ENCODE peak calls at places on chromosomes 6 and 20, in seven cellular contexts. One of them, this sample, is unnamed.

GRCh38 chr6:46056906-46057529 is 41.4 kb upstream of the CLIC5 start:
- DNase-seq in prostate gland: no peak
- DNase-seq in stimulated activated CD8-positive, alpha-beta memory T cell treated with anti-CD3 and anti-CD28 coated beads, Interleukin-4, amount 100 ng/mL, for 1 hour: no peak
- DNase-seq in ELR: no peak
- DNase-seq in iPS-NIHi11: no peak
- DNase-seq in T-helper 9 cell: no peak
- DNase-seq in type B pancreatic cell: no peak
- DNase-seq in this sample: no peak

GRCh38 chr6:139473239-139473701 is 98.8 kb upstream of the CITED2 start:
- DNase-seq in prostate gland: no peak
- DNase-seq in stimulated activated CD8-positive, alpha-beta memory T cell treated with anti-CD3 and anti-CD28 coated beads, Interleukin-4, amount 100 ng/mL, for 1 hour: no peak
- DNase-seq in ELR: no peak
- DNase-seq in iPS-NIHi11: no peak
- DNase-seq in T-helper 9 cell: no peak
- DNase-seq in type B pancreatic cell: no peak
- DNase-seq in this sample: no peak

GRCh38 chr6:161374971-161375873 is 101.4 kb upstream of the AGPAT4 start:
- DNase-seq in prostate gland: peak
- DNase-seq in stimulated activated CD8-positive, alpha-beta memory T cell treated with anti-CD3 and anti-CD28 coated beads, Interleukin-4, amount 100 ng/mL, for 1 hour: no peak
- DNase-seq in ELR: no peak
- DNase-seq in iPS-NIHi11: peak
- DNase-seq in T-helper 9 cell: no peak
- DNase-seq in type B pancreatic cell: no peak
- DNase-seq in this sample: no peak

GRCh38 chr6:129701721-129702455 is 8.1 kb downstream of the ARHGAP18 start:
- DNase-seq in prostate gland: no peak
- DNase-seq in stimulated activated CD8-positive, alpha-beta memory T cell treated with anti-CD3 and anti-CD28 coated beads, Interleukin-4, amount 100 ng/mL, for 1 hour: no peak
- DNase-seq in ELR: peak
- DNase-seq in iPS-NIHi11: no peak
- DNase-seq in T-helper 9 cell: no peak
- DNase-seq in type B pancreatic cell: no peak
- DNase-seq in this sample: no peak

GRCh38 chr6:164108869-164109769 is 694.6 kb downstream of the QKI start:
- DNase-seq in prostate gland: peak
- DNase-seq in stimulated activated CD8-positive, alpha-beta memory T cell treated with anti-CD3 and anti-CD28 coated beads, Interleukin-4, amount 100 ng/mL, for 1 hour: no peak
- DNase-seq in ELR: peak
- DNase-seq in iPS-NIHi11: no peak
- DNase-seq in T-helper 9 cell: no peak
- DNase-seq in type B pancreatic cell: no peak
- DNase-seq in this sample: no peak

GRCh38 chr20:62409935-62410741 is 3.1 kb upstream of the CABLES2 start:
- DNase-seq in prostate gland: peak
- DNase-seq in stimulated activated CD8-positive, alpha-beta memory T cell treated with anti-CD3 and anti-CD28 coated beads, Interleukin-4, amount 100 ng/mL, for 1 hour: no peak
- DNase-seq in ELR: peak
- DNase-seq in iPS-NIHi11: peak
- DNase-seq in T-helper 9 cell: peak
- DNase-seq in type B pancreatic cell: no peak
- DNase-seq in this sample: peak

GRCh38 chr6:32120573-32121059 is 7.4 kb downstream of the ATF6B start:
- DNase-seq in prostate gland: no peak
- DNase-seq in stimulated activated CD8-positive, alpha-beta memory T cell treated with anti-CD3 and anti-CD28 coated beads, Interleukin-4, amount 100 ng/mL, for 1 hour: no peak
- DNase-seq in ELR: no peak
- DNase-seq in iPS-NIHi11: no peak
- DNase-seq in T-helper 9 cell: no peak
- DNase-seq in type B pancreatic cell: no peak
- DNase-seq in this sample: no peak

GRCh38 chr6:108227290-108227689 is 33.5 kb downstream of the SNX3 start:
- DNase-seq in prostate gland: no peak
- DNase-seq in stimulated activated CD8-positive, alpha-beta memory T cell treated with anti-CD3 and anti-CD28 coated beads, Interleukin-4, amount 100 ng/mL, for 1 hour: no peak
- DNase-seq in ELR: no peak
- DNase-seq in iPS-NIHi11: no peak
- DNase-seq in T-helper 9 cell: no peak
- DNase-seq in type B pancreatic cell: no peak
- DNase-seq in this sample: no peak

GRCh38 chr20:61959301-61959700 is 106.4 kb downstream of the TAF4 start:
- DNase-seq in prostate gland: no peak
- DNase-seq in stimulated activated CD8-positive, alpha-beta memory T cell treated with anti-CD3 and anti-CD28 coated beads, Interleukin-4, amount 100 ng/mL, for 1 hour: no peak
- DNase-seq in ELR: peak
- DNase-seq in iPS-NIHi11: peak
- DNase-seq in T-helper 9 cell: no peak
- DNase-seq in type B pancreatic cell: peak
- DNase-seq in this sample: no peak

GRCh38 chr20:34983995-34984735 is 28.5 kb downstream of the MYH7B start:
- DNase-seq in prostate gland: no peak
- DNase-seq in stimulated activated CD8-positive, alpha-beta memory T cell treated with anti-CD3 and anti-CD28 coated beads, Interleukin-4, amount 100 ng/mL, for 1 hour: no peak
- DNase-seq in ELR: no peak
- DNase-seq in iPS-NIHi11: peak
- DNase-seq in T-helper 9 cell: no peak
- DNase-seq in type B pancreatic cell: no peak
- DNase-seq in this sample: no peak

GRCh38 chr20:50320910-50321796 is 130.5 kb downstream of the CEBPB start:
- DNase-seq in prostate gland: peak
- DNase-seq in stimulated activated CD8-positive, alpha-beta memory T cell treated with anti-CD3 and anti-CD28 coated beads, Interleukin-4, amount 100 ng/mL, for 1 hour: no peak
- DNase-seq in ELR: peak
- DNase-seq in iPS-NIHi11: peak
- DNase-seq in T-helper 9 cell: no peak
- DNase-seq in type B pancreatic cell: no peak
- DNase-seq in this sample: no peak

GRCh38 chr6:33794910-33795615 is 6.1 kb upstream of the LEMD2 start:
- DNase-seq in prostate gland: no peak
- DNase-seq in stimulated activated CD8-positive, alpha-beta memory T cell treated with anti-CD3 and anti-CD28 coated beads, Interleukin-4, amount 100 ng/mL, for 1 hour: no peak
- DNase-seq in ELR: no peak
- DNase-seq in iPS-NIHi11: peak
- DNase-seq in T-helper 9 cell: no peak
- DNase-seq in type B pancreatic cell: no peak
- DNase-seq in this sample: no peak

GRCh38 chr6:134178230-134179044 is 126.0 kb upstream of the SLC2A12 start:
- DNase-seq in prostate gland: peak
- DNase-seq in stimulated activated CD8-positive, alpha-beta memory T cell treated with anti-CD3 and anti-CD28 coated beads, Interleukin-4, amount 100 ng/mL, for 1 hour: peak
- DNase-seq in ELR: peak
- DNase-seq in iPS-NIHi11: peak
- DNase-seq in T-helper 9 cell: peak
- DNase-seq in type B pancreatic cell: no peak
- DNase-seq in this sample: peak

GRCh38 chr6:150322452-150322851 is 46.4 kb upstream of the IYD start:
- DNase-seq in prostate gland: no peak
- DNase-seq in stimulated activated CD8-positive, alpha-beta memory T cell treated with anti-CD3 and anti-CD28 coated beads, Interleukin-4, amount 100 ng/mL, for 1 hour: no peak
- DNase-seq in ELR: no peak
- DNase-seq in iPS-NIHi11: no peak
- DNase-seq in T-helper 9 cell: no peak
- DNase-seq in type B pancreatic cell: no peak
- DNase-seq in this sample: no peak

GRCh38 chr6:39499053-39499452 is 176.6 kb upstream of the KCNK16 start:
- DNase-seq in prostate gland: no peak
- DNase-seq in stimulated activated CD8-positive, alpha-beta memory T cell treated with anti-CD3 and anti-CD28 coated beads, Interleukin-4, amount 100 ng/mL, for 1 hour: no peak
- DNase-seq in ELR: no peak
- DNase-seq in iPS-NIHi11: no peak
- DNase-seq in T-helper 9 cell: no peak
- DNase-seq in type B pancreatic cell: no peak
- DNase-seq in this sample: no peak

GRCh38 chr20:4476903-4477302 is 244.8 kb upstream of the PRND start:
- DNase-seq in prostate gland: no peak
- DNase-seq in stimulated activated CD8-positive, alpha-beta memory T cell treated with anti-CD3 and anti-CD28 coated beads, Interleukin-4, amount 100 ng/mL, for 1 hour: no peak
- DNase-seq in ELR: no peak
- DNase-seq in iPS-NIHi11: no peak
- DNase-seq in T-helper 9 cell: no peak
- DNase-seq in type B pancreatic cell: no peak
- DNase-seq in this sample: no peak

GRCh38 chr6:34391711-34392496 is 565 bp downstream of the NUDT3 start:
- DNase-seq in prostate gland: peak
- DNase-seq in stimulated activated CD8-positive, alpha-beta memory T cell treated with anti-CD3 and anti-CD28 coated beads, Interleukin-4, amount 100 ng/mL, for 1 hour: peak
- DNase-seq in ELR: peak
- DNase-seq in iPS-NIHi11: peak
- DNase-seq in T-helper 9 cell: peak
- DNase-seq in type B pancreatic cell: peak
- DNase-seq in this sample: peak

GRCh38 chr20:15842872-15843271 is 730.4 kb downstream of the KIF16B start:
- DNase-seq in prostate gland: no peak
- DNase-seq in stimulated activated CD8-positive, alpha-beta memory T cell treated with anti-CD3 and anti-CD28 coated beads, Interleukin-4, amount 100 ng/mL, for 1 hour: no peak
- DNase-seq in ELR: no peak
- DNase-seq in iPS-NIHi11: no peak
- DNase-seq in T-helper 9 cell: no peak
- DNase-seq in type B pancreatic cell: no peak
- DNase-seq in this sample: no peak

GRCh38 chr6:2850480-2851150 is 9.0 kb upstream of the SERPINB1 start:
- DNase-seq in prostate gland: no peak
- DNase-seq in stimulated activated CD8-positive, alpha-beta memory T cell treated with anti-CD3 and anti-CD28 coated beads, Interleukin-4, amount 100 ng/mL, for 1 hour: no peak
- DNase-seq in ELR: peak
- DNase-seq in iPS-NIHi11: no peak
- DNase-seq in T-helper 9 cell: no peak
- DNase-seq in type B pancreatic cell: no peak
- DNase-seq in this sample: no peak

GRCh38 chr6:21887301-21888185 is 294.0 kb downstream of the SOX4 start:
- DNase-seq in prostate gland: peak
- DNase-seq in stimulated activated CD8-positive, alpha-beta memory T cell treated with anti-CD3 and anti-CD28 coated beads, Interleukin-4, amount 100 ng/mL, for 1 hour: no peak
- DNase-seq in ELR: no peak
- DNase-seq in iPS-NIHi11: no peak
- DNase-seq in T-helper 9 cell: no peak
- DNase-seq in type B pancreatic cell: no peak
- DNase-seq in this sample: no peak

GRCh38 chr6:146200136-146200708 is 171.4 kb downstream of the GRM1 start:
- DNase-seq in prostate gland: no peak
- DNase-seq in stimulated activated CD8-positive, alpha-beta memory T cell treated with anti-CD3 and anti-CD28 coated beads, Interleukin-4, amount 100 ng/mL, for 1 hour: no peak
- DNase-seq in ELR: no peak
- DNase-seq in iPS-NIHi11: no peak
- DNase-seq in T-helper 9 cell: no peak
- DNase-seq in type B pancreatic cell: no peak
- DNase-seq in this sample: no peak

GRCh38 chr20:37797669-37798175 is 103.9 kb downstream of the CTNNBL1 start:
- DNase-seq in prostate gland: no peak
- DNase-seq in stimulated activated CD8-positive, alpha-beta memory T cell treated with anti-CD3 and anti-CD28 coated beads, Interleukin-4, amount 100 ng/mL, for 1 hour: no peak
- DNase-seq in ELR: no peak
- DNase-seq in iPS-NIHi11: no peak
- DNase-seq in T-helper 9 cell: no peak
- DNase-seq in type B pancreatic cell: no peak
- DNase-seq in this sample: no peak

GRCh38 chr6:112034236-112034990 is 19.5 kb upstream of the CCN6 start:
- DNase-seq in prostate gland: no peak
- DNase-seq in stimulated activated CD8-positive, alpha-beta memory T cell treated with anti-CD3 and anti-CD28 coated beads, Interleukin-4, amount 100 ng/mL, for 1 hour: no peak
- DNase-seq in ELR: no peak
- DNase-seq in iPS-NIHi11: no peak
- DNase-seq in T-helper 9 cell: no peak
- DNase-seq in type B pancreatic cell: no peak
- DNase-seq in this sample: no peak

GRCh38 chr6:31861919-31862343 is 690 bp downstream of the NEU1 start:
- DNase-seq in prostate gland: no peak
- DNase-seq in stimulated activated CD8-positive, alpha-beta memory T cell treated with anti-CD3 and anti-CD28 coated beads, Interleukin-4, amount 100 ng/mL, for 1 hour: no peak
- DNase-seq in ELR: no peak
- DNase-seq in iPS-NIHi11: no peak
- DNase-seq in T-helper 9 cell: no peak
- DNase-seq in type B pancreatic cell: no peak
- DNase-seq in this sample: no peak

GRCh38 chr6:143368426-143368825 is 82.1 kb downstream of the ADAT2 start:
- DNase-seq in prostate gland: no peak
- DNase-seq in stimulated activated CD8-positive, alpha-beta memory T cell treated with anti-CD3 and anti-CD28 coated beads, Interleukin-4, amount 100 ng/mL, for 1 hour: no peak
- DNase-seq in ELR: peak
- DNase-seq in iPS-NIHi11: no peak
- DNase-seq in T-helper 9 cell: no peak
- DNase-seq in type B pancreatic cell: no peak
- DNase-seq in this sample: no peak

GRCh38 chr6:20402181-20403079 is 751 bp downstream of the E2F3 start:
- DNase-seq in prostate gland: peak
- DNase-seq in stimulated activated CD8-positive, alpha-beta memory T cell treated with anti-CD3 and anti-CD28 coated beads, Interleukin-4, amount 100 ng/mL, for 1 hour: no peak
- DNase-seq in ELR: peak
- DNase-seq in iPS-NIHi11: peak
- DNase-seq in T-helper 9 cell: peak
- DNase-seq in type B pancreatic cell: peak
- DNase-seq in this sample: peak

GRCh38 chr6:37920667-37921066 is 101.1 kb downstream of the ZFAND3 start:
- DNase-seq in prostate gland: no peak
- DNase-seq in stimulated activated CD8-positive, alpha-beta memory T cell treated with anti-CD3 and anti-CD28 coated beads, Interleukin-4, amount 100 ng/mL, for 1 hour: no peak
- DNase-seq in ELR: no peak
- DNase-seq in iPS-NIHi11: no peak
- DNase-seq in T-helper 9 cell: no peak
- DNase-seq in type B pancreatic cell: no peak
- DNase-seq in this sample: no peak